ENCODE peak calls at places on chromosomes 12 and 14, in four cellular contexts. S is uterus, Z is RWPE1, M is fibroblast of villous mesenchyme. A is an unnamed sample.
A peak's percentile ranks its signal among the peaks of the same experiment; 100 is the strongest.

GRCh38 chr12:18580286-18580685 is 157.5 kb downstream of the PLCZ1 start:
- DNase-seq in Z (no peak), S (no peak), M (peak; percentile 70), A (no peak)

GRCh38 chr12:132474237-132474741 is 15.7 kb upstream of the FBRSL1 start:
- DNase-seq in M (no peak), Z (no peak), S (no peak), A (no peak)

GRCh38 chr12:66002812-66003211 is 127.7 kb downstream of the LLPH start:
- DNase-seq in S (no peak), M (peak; percentile 71), Z (no peak), A (no peak)

GRCh38 chr12:95848575-95849388 is 10.0 kb upstream of the SNRPF start:
- DNase-seq in S (no peak), Z (peak; percentile 42), M (peak; percentile 22), A (no peak)

GRCh38 chr14:39107624-39108023 is 4.6 kb upstream of the SEC23A start:
- DNase-seq in S (no peak), M (peak; percentile 45), Z (peak; percentile 43), A (no peak)

GRCh38 chr12:86137936-86138335 is 118.3 kb downstream of the MGAT4C start:
- DNase-seq in M (peak; percentile 6), Z (peak; percentile 64), S (no peak), A (no peak)

GRCh38 chr14:23556700-23557440 is 799 bp downstream of the THTPA start:
- DNase-seq in Z (no peak), S (no peak), M (no peak), A (no peak)

GRCh38 chr12:52207895-52208294 is 16.1 kb upstream of the KRT80 start:
- DNase-seq in S (peak; percentile 54), M (peak; percentile 46), Z (no peak), A (no peak)

GRCh38 chr12:121858662-121859572 is at the start of gene HPD:
- DNase-seq in Z (peak; percentile 77), M (peak; percentile 92), S (peak; percentile 88), A (no peak)

GRCh38 chr14:95323361-95323760 is 3.7 kb upstream of the CLMN start:
- DNase-seq in M (no peak), S (no peak), Z (no peak), A (no peak)

GRCh38 chr12:132453361-132454133 is 36.4 kb upstream of the FBRSL1 start:
- DNase-seq in Z (peak; percentile 68), M (peak; percentile 43), S (no peak), A (no peak)

GRCh38 chr14:62694075-62694474 is 351.2 kb downstream of the KCNH5 start:
- DNase-seq in S (no peak), Z (peak; percentile 59), M (peak; percentile 80), A (no peak)

GRCh38 chr12:113997365-113997764 is 31.2 kb upstream of the RBM19 start:
- DNase-seq in Z (no peak), S (no peak), M (no peak), A (no peak)

GRCh38 chr12:60052483-60052882 is 456.7 kb downstream of the SLC16A7 start:
- DNase-seq in M (no peak), S (no peak), Z (no peak), A (no peak)

GRCh38 chr14:76761198-76761848 is at the start of gene VASH1:
- DNase-seq in Z (peak; percentile 73), S (no peak), M (peak; percentile 74), A (peak; percentile 88)

GRCh38 chr12:121719926-121720414 is 7.4 kb downstream of the TMEM120B start:
- DNase-seq in S (peak; percentile 40), M (peak; percentile 81), Z (peak; percentile 55), A (no peak)

GRCh38 chr12:8127138-8127537 is 3.7 kb downstream of the CLEC4A start:
- DNase-seq in M (no peak), S (no peak), Z (no peak), A (no peak)

GRCh38 chr12:92408072-92408900 is 262.6 kb upstream of the BTG1 start:
- DNase-seq in S (no peak), M (peak; percentile 21), Z (peak; percentile 32), A (no peak)

GRCh38 chr12:5272061-5272820 is 159.7 kb upstream of the NTF3 start:
- DNase-seq in Z (no peak), M (peak; percentile 58), S (no peak), A (no peak)

GRCh38 chr12:18567787-18568186 is 170.0 kb downstream of the PLCZ1 start:
- DNase-seq in S (no peak), M (no peak), Z (no peak), A (no peak)

GRCh38 chr14:44960646-44961045 is 1.1 kb downstream of the KLHL28 start:
- DNase-seq in Z (no peak), S (no peak), M (peak; percentile 16), A (no peak)

GRCh38 chr12:26011099-26011498 is 52.6 kb downstream of the RASSF8 start:
- DNase-seq in M (peak; percentile 72), Z (no peak), S (peak; percentile 59), A (no peak)

GRCh38 chr14:63727231-63727735 is 582 bp downstream of the SGPP1 start:
- DNase-seq in Z (no peak), M (peak; percentile 49), S (peak; percentile 29), A (peak; percentile 83)

GRCh38 chr12:56677680-56678079 is 10.4 kb downstream of the PTGES3 start:
- DNase-seq in S (no peak), Z (no peak), M (no peak), A (no peak)

GRCh38 chr14:57326253-57326652 is 57.5 kb downstream of the AP5M1 start:
- DNase-seq in Z (no peak), S (no peak), M (no peak), A (no peak)

GRCh38 chr12:88562151-88562550 is 18.1 kb downstream of the KITLG start:
- DNase-seq in S (no peak), M (no peak), Z (no peak), A (no peak)

GRCh38 chr14:22300646-22301045 is 288.4 kb downstream of the DAD1 start:
- DNase-seq in Z (no peak), S (no peak), M (no peak), A (no peak)

GRCh38 chr14:88519907-88520306 is 34.9 kb downstream of the PTPN21 start:
- DNase-seq in Z (no peak), S (no peak), M (no peak), A (no peak)

GRCh38 chr12:92121826-92122225 is 23.8 kb downstream of the BTG1 start:
- DNase-seq in S (no peak), Z (no peak), M (no peak), A (no peak)

GRCh38 chr12:31363416-31363809 is 37.5 kb upstream of the SINHCAF start:
- DNase-seq in M (no peak), Z (no peak), S (no peak), A (no peak)

GRCh38 chr14:71372411-71372838 is 465.2 kb downstream of the PCNX1 start:
- DNase-seq in Z (peak; percentile 93), S (no peak), M (peak; percentile 99), A (no peak)

GRCh38 chr12:49537709-49538601 is 875 bp upstream of the KCNH3 start:
- DNase-seq in Z (no peak), M (no peak), S (no peak), A (no peak)

GRCh38 chr14:69505338-69506240 is 21.1 kb downstream of the PLEKHD1 start:
- DNase-seq in Z (no peak), M (no peak), S (no peak), A (no peak)

GRCh38 chr14:103562385-103563088 is at the start of the genes BAG5 and COA8:
- DNase-seq in Z (peak; percentile 87), M (peak; percentile 81), S (peak; percentile 78), A (peak; percentile 93)

GRCh38 chr14:99521176-99522024 is 40.2 kb downstream of the CCNK start:
- DNase-seq in Z (no peak), M (no peak), S (no peak), A (no peak)

GRCh38 chr14:99522025-99522401 is 40.8 kb downstream of the CCNK start:
- DNase-seq in S (no peak), Z (no peak), M (no peak), A (no peak)

GRCh38 chr14:99523661-99524050 is 42.4 kb downstream of the CCNK start:
- DNase-seq in Z (no peak), S (no peak), M (no peak), A (no peak)

GRCh38 chr14:99522934-99523660 is 41.9 kb downstream of the CCNK start:
- DNase-seq in M (peak; percentile 71), S (no peak), Z (no peak), A (no peak)

DNA sequence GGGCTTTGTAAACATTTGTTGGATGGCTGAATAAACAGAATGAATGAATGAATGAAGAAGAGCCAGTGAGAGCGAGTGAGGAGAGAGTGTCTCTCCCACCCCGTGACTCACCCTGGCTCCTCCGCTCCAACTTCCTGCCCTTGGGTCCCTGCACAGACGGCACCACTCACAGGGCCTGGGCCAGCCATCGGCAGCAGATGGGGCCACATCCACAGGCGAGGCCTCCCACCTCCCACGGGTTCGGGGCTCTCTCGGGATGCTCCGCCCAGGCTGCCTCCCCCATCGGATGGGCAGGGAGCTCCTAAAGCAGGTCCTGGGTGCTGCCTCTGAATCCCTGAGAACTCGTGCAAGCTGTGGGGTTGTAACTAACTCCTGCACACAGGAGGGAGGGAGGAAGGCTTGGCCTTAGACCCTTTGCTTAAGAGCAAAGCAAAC is 41.3 kb downstream of the CCNK start:
- DNase-seq in M (peak; percentile 58), S (peak; percentile 68), Z (no peak), A (no peak)
- TF ChIP-seq CTCF in M (no peak), S (no peak), Z (no peak), A (no peak)

GRCh38 chr12:6725350-6725749 is 1.5 kb downstream of the COPS7A start:
- DNase-seq in M (no peak), S (no peak), Z (no peak), A (no peak)

GRCh38 chr12:6735448-6736191 is 11.8 kb downstream of the COPS7A start:
- DNase-seq in Z (peak; percentile 72), S (peak; percentile 66), M (peak; percentile 62), A (no peak)

GRCh38 chr12:6729186-6729585 is 5.3 kb downstream of the COPS7A start:
- DNase-seq in M (no peak), S (no peak), Z (no peak), A (no peak)

GRCh38 chr12:6734506-6735082 is 10.7 kb downstream of the COPS7A start:
- DNase-seq in Z (no peak), M (no peak), S (no peak), A (no peak)

GRCh38 chr12:6730169-6730568 is 6.3 kb downstream of the COPS7A start:
- DNase-seq in S (no peak), Z (no peak), M (no peak), A (no peak)
- TF ChIP-seq CTCF in S (no peak), Z (no peak), M (no peak), A (no peak)

DNA sequence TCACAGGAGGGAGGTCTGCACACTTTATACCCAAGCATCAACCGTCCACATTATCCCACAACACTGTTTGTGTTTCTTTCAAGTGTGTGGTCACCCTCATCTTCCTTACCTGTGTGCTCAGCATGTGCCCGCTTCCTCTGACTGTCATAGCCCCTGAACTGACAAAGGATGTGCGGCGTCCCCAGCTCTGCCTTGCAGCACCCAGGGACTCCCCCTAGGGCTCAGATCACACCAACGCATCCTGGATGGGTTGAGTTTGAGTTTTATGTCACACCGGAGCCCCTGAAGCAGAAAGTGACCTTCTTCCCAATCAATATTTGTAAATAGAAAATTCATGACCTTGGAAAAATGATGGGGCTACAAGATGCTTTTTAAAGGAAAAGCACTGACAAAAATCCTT is 770.7 kb upstream of the TMEM132C start:
- DNase-seq in Z (no peak), M (no peak), S (no peak), A (no peak)
- TF ChIP-seq CTCF in Z (no peak), M (no peak), S (no peak), A (no peak)

DNA sequence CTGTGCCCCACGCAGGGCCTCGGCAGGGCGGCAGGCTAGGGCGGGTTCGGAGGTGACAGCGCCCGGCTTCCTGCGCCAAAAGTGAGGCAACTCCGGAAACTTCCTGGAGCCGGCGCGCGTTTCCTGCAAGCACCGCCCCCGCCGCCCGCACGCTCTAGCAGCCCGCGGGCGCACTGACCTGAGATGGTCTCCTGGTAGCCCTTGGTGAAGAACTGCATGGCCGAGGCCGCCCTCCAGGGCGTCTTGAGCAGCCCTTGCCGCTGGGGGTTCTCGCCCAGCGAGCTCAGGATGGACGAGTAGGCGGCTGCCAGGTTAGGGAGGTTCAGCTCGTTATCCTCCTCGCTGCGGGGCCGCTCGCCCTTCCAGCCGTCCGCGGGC is 494 bp downstream of the GCH1 start:
- DNase-seq in M (peak; percentile 62), S (peak; percentile 65), Z (peak; percentile 34), A (peak; percentile 86)
- TF ChIP-seq CTCF in M (no peak), S (no peak), Z (no peak), A (no peak)